ENCODE peak calls at places on chromosome 4, in four cellular contexts. E is K562, G is HCT116, Z is HepG2. O is an unnamed sample.

GRCh38 chr4:53943345-53944085 is 120.9 kb downstream of the CHIC2 start:
- DNase-seq in E (no peak), G (peak; percentile 85), Z (no peak), O (no peak)

GRCh38 chr4:115770046-115770543 is 656.7 kb upstream of the NDST4 start:
- DNase-seq in E (no peak), G (no peak), Z (no peak), O (no peak)

GRCh38 chr4:89379541-89380035 is 72.0 kb upstream of the GPRIN3 start:
- DNase-seq in E (no peak), G (no peak), Z (no peak), O (no peak)

GRCh38 chr4:152735302-152735917 is 44.1 kb downstream of the TIGD4 start:
- DNase-seq in E (no peak), G (peak; percentile 12), Z (no peak), O (no peak)

GRCh38 chr4:94486372-94486801 is 34.6 kb downstream of the PDLIM5 start:
- DNase-seq in E (no peak), G (no peak), Z (no peak), O (no peak)

GRCh38 chr4:36043901-36044300 is 200.4 kb downstream of the ARAP2 start:
- DNase-seq in E (no peak), G (no peak), Z (no peak), O (no peak)

GRCh38 chr4:108512615-108513505 is 107.5 kb upstream of the RPL34 start:
- DNase-seq in E (peak; percentile 26), G (no peak), Z (peak; percentile 29), O (peak; percentile 15)

GRCh38 chr4:102608190-102608589 is 107.0 kb downstream of the NFKB1 start:
- DNase-seq in E (no peak), G (no peak), Z (no peak), O (no peak)

GRCh38 chr4:118032691-118033090 is 1.6 kb upstream of the NDST3 start:
- DNase-seq in E (no peak), G (peak; percentile 29), Z (no peak), O (no peak)

GRCh38 chr4:172776203-172776896 is 392.3 kb upstream of the GALNT7 start:
- DNase-seq in E (no peak), G (no peak), Z (no peak), O (no peak)

GRCh38 chr4:8348071-8348470 is 78.5 kb downstream of the HTRA3 start:
- DNase-seq in E (no peak), G (no peak), Z (no peak), O (no peak)

GRCh38 chr4:8144359-8144758 is 14.3 kb downstream of the ABLIM2 start:
- DNase-seq in E (no peak), G (no peak), Z (no peak), O (no peak)

GRCh38 chr4:174248407-174248806 is 35.1 kb downstream of the FBXO8 start:
- DNase-seq in E (no peak), G (no peak), Z (no peak), O (no peak)

GRCh38 chr4:139472761-139473335 is 18.9 kb downstream of the RAB33B start:
- DNase-seq in E (no peak), G (no peak), Z (no peak), O (no peak)

GRCh38 chr4:168639914-168640313 is 143.1 kb downstream of the PALLD start:
- DNase-seq in E (no peak), G (no peak), Z (no peak), O (no peak)

GRCh38 chr4:156751486-156751885 is 220.1 kb downstream of the PDGFC start:
- DNase-seq in E (no peak), G (no peak), Z (no peak), O (no peak)

GRCh38 chr4:3031357-3032064 is 42.8 kb downstream of the HTT-AS start:
- DNase-seq in E (no peak), G (no peak), Z (no peak), O (no peak)

GRCh38 chr4:24924309-24924781 is 11.5 kb upstream of the CCDC149 start:
- DNase-seq in E (no peak), G (no peak), Z (no peak), O (no peak)

GRCh38 chr4:153643406-153644016 is 40.6 kb upstream of the TLR2 start:
- DNase-seq in E (peak; percentile 54), G (peak; percentile 46), Z (peak; percentile 66), O (no peak)

GRCh38 chr4:108637856-108638255 is 12.5 kb upstream of the OSTC start:
- DNase-seq in E (no peak), G (no peak), Z (no peak), O (no peak)

GRCh38 chr4:40193018-40193571 is 3.7 kb upstream of the RHOH start:
- DNase-seq in E (no peak), G (no peak), Z (peak; percentile 7), O (no peak)
- TF ChIP-seq YY1 in E (no peak), G (no peak), Z (no peak), O (no peak)

DNA sequence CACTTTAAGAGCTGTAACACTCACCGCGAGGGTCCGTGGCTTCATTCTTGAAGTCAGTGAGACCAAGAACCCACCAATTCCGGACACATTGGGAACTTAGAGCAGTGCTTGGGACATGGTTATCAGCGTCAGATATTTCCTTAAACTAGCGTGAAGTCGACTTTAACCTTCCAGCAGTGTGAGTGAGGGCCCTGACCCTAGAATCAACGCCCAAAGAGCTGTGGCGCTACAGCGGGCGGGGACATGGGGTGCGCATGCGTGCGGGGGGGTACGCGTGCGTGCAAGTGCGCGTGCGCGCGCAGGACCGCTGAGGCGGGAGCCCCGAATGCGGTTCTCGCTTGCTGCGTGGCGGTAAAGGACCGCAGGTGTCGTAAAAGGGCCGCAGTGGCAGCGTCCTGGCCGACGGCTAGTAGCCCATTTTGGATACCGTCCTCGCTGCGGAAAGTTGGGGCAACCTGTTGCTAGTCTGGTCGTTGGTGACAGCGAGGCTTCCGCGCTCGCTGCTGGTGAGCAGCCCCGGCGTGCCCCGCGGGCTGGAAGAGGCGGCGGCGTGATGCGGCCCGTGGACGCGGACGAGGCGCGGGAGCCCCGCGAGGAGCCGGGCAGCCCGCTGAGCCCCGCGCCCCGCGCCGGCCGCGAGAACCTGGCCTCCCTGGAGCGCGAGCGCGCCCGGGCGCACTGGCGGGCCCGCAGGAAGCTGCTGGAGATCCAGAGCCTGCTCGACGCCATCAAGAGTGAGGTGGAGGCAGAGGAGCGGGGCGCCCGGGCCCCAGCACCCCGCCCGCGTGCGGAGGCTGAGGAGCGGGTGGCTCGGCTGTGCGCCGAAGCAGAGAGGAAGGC is 19.8 kb upstream of the S100P start:
- DNase-seq in E (peak; percentile 97), G (peak; percentile 94), Z (peak; percentile 90), O (peak; percentile 93)
- TF ChIP-seq POLR2A in E (peak; percentile 99), G (no peak), Z (peak; percentile 35), O (no peak)

DNA sequence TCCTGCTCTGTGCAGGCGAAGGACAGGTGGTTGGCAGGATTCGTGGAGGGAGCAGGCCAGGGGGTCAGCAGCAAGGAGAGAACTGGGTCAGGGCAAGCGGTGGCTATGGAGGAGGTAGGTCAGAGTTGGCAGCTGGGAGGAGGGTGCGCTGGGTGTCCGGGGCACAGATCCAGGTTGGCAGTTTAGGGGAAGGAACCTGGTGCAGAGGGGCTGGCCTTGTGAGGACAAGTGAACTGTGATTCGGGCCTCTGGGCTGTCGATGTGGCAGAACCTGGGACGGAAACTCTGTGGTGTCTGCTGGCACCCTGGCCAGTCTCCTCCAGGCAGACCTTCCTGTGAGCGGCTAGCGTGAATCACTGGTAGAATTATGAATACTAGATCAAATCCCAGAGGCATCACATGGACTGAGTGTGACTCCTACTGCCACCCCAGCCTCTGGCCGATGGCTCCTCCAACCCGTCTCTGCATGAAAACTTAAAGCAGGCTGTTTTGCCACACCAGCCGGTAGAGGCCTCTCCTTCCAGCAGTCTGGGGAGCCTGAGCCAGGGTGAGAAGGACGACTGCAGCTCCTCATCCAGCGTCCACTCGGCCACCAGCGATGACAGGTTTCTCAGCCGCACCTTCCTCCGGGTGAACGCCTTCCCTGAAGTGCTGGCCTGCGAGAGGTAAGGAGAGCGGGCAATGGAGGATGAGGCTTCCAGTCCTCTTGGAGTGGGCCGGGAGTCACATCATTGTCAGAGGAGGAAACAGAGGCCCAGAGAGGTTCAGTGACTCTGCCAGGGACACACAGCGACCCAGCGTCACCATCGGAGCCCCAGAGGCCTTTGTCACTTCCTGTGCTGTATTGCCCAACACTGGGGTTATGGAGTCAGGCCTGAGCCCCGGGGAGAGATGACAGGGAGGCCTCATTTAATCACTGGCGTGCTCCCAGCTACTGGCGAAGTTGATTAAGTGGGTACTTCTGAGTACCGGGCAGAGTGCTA is 20.3 kb downstream of the EVC start:
- DNase-seq in E (no peak), G (no peak), Z (no peak), O (no peak)
- TF ChIP-seq FOSL1 in E (no peak), G (no peak), Z (no peak), O (no peak)

DNA sequence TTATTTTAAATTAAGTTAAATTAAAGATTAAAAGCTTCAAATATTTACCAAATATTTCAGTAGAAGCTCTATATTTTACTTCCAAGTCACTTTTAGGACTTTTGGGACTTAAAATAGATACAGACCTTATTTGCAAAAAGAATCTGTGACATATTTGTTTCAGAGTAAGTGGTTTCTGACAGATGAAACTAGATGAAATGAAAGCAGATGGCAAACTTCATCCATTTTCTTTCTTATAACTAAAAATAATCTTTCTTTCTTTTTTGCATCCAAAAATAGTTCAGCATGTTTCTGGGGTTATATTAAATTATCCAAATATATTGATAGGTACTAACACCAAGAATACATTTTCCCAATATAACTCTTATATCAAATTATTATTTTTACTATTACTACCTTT is 6.6 kb upstream of the UTP3 start:
- DNase-seq in E (no peak), G (no peak), Z (no peak), O (no peak)
- TF ChIP-seq YY1 in E (no peak), G (no peak), Z (no peak), O (no peak)

GRCh38 chr4:55948726-55949479 is at the start of gene CEP135:
- DNase-seq in E (peak; percentile 90), G (peak; percentile 77), Z (peak; percentile 84), O (peak; percentile 80)
- TF ChIP-seq POLR2A in E (peak; percentile 95), G (peak; percentile 49), Z (peak; percentile 72), O (peak; percentile 90)

GRCh38 chr4:1047976-1048780 is 36.8 kb downstream of the FGFRL1 start:
- DNase-seq in E (no peak), G (no peak), Z (no peak), O (peak; percentile 46)

GRCh38 chr4:1050486-1051213 is 39.2 kb downstream of the FGFRL1 start:
- DNase-seq in E (peak; percentile 37), G (no peak), Z (no peak), O (peak; percentile 93)

GRCh38 chr4:1051472-1051871 is 40.0 kb downstream of the FGFRL1 start:
- DNase-seq in E (no peak), G (no peak), Z (no peak), O (no peak)

GRCh38 chr4:1048781-1049590 is 37.6 kb downstream of the FGFRL1 start:
- DNase-seq in E (no peak), G (no peak), Z (no peak), O (peak; percentile 40)

DNA sequence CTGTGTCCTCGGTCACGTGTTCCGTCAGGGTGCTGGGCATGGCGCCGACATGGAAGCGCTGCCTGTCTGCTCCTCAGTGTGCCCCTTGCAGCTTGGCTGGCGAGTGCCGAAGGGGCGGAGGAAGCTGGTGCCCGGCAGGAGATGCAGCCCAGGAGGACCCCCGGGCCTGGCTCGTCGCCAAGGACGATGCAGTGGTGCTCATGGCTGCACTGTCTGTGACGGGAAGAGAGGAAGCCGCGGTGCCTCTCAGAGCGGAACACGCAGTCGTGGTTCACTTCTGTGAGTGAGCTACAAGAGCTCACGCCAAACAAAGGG is 38.1 kb downstream of the FGFRL1 start:
- DNase-seq in E (no peak), G (no peak), Z (no peak), O (no peak)
- TF ChIP-seq FOSL1 in E (no peak), G (no peak), Z (no peak), O (no peak)